ENCODE peak calls at places on chromosomes 5 and 9, in six cellular contexts. M is mucosa of descending colon; V is cardiac fibroblast; B is lower leg skin; Y is stimulated activated CD4-positive, alpha-beta T cell treated with anti-CD3 and anti-CD28 coated beads, Interleukin-2, amount 100 ng/mL, for 24 hours; U is left cardiac atrium. E is an unnamed sample.

GRCh38 chr5:172718527-172719114 is 52.4 kb downstream of the DUSP1 start:
- DNase-seq in M (no peak), V (no peak), B (no peak), Y (no peak), U (no peak), E (no peak)

GRCh38 chr5:143229896-143230675 is 173.4 kb downstream of the NR3C1 start:
- DNase-seq in M (no peak), V (no peak), B (peak), Y (peak), U (no peak), E (no peak)

GRCh38 chr5:126656397-126657007 is 55.8 kb downstream of the PHAX start:
- DNase-seq in M (no peak), V (peak), B (no peak), Y (peak), U (no peak), E (peak)

GRCh38 chr5:59069438-59070079 is 486.7 kb downstream of the RAB3C start:
- DNase-seq in M (no peak), V (peak), B (peak), Y (no peak), U (peak), E (no peak)

GRCh38 chr9:71001780-71002386 is 119.5 kb downstream of the TRPM3 start:
- DNase-seq in M (peak), V (peak), B (no peak), Y (no peak), U (no peak), E (peak)

GRCh38 chr9:122056484-122056883 is 36.6 kb downstream of the TTLL11 start:
- DNase-seq in M (peak), V (peak), B (no peak), Y (no peak), U (no peak), E (peak)

GRCh38 chr5:142317673-142318261 is 7.1 kb downstream of the SPRY4 start:
- DNase-seq in M (no peak), V (peak), B (no peak), Y (no peak), U (peak), E (no peak)

GRCh38 chr5:113294341-113295110 is 140.3 kb downstream of the TSSK1B start:
- DNase-seq in M (peak), V (peak), B (peak), Y (peak), U (peak), E (peak)

GRCh38 chr9:18979367-18979766 is 53.6 kb downstream of the SAXO1 start:
- DNase-seq in M (no peak), V (peak), B (no peak), Y (no peak), U (no peak), E (no peak)

GRCh38 chr5:73606206-73606753 is 19.7 kb upstream of the ARHGEF28 start:
- DNase-seq in M (no peak), V (peak), B (no peak), Y (no peak), U (no peak), E (no peak)

GRCh38 chr9:124774131-124774978 is 2.6 kb upstream of the OLFML2A start:
- DNase-seq in M (peak), V (peak), B (peak), Y (peak), U (peak), E (peak)

GRCh38 chr5:155147222-155147621 is 133.7 kb downstream of the KIF4B start:
- DNase-seq in M (no peak), V (peak), B (no peak), Y (no peak), U (no peak), E (peak)

E was measured in T47D.